ENCODE peak calls at places on chromosomes 1 and 21, in eight cellular contexts. P, U, V, W, R, H, G and X are unnamed samples.

GRCh38 chr1:162578071-162578705 is 16.7 kb downstream of the UAP1 start:
- DNase-seq in R (no peak), U (no peak), G (no peak), P (no peak), W (no peak), H (no peak), V (no peak), X (no peak)

GRCh38 chr1:26035959-26036755 is 9.8 kb downstream of the SLC30A2 start:
- DNase-seq in W (peak), P (peak), H (peak), V (peak), R (peak), U (peak), G (peak), X (no peak)

GRCh38 chr1:88104886-88105285 is 579.2 kb upstream of the PKN2 start:
- DNase-seq in W (no peak), H (no peak), U (no peak), R (no peak), P (no peak), G (no peak), V (no peak), X (no peak)

GRCh38 chr1:116391207-116391606 is 18.2 kb downstream of the ATP1A1 start:
- DNase-seq in U (no peak), G (no peak), P (no peak), V (no peak), W (no peak), H (no peak), R (no peak), X (no peak)

GRCh38 chr1:165011947-165012346 is 344.6 kb downstream of the LMX1A start:
- DNase-seq in R (no peak), H (no peak), G (no peak), U (no peak), P (no peak), W (no peak), V (no peak), X (no peak)

GRCh38 chr1:77095231-77095630 is 124.0 kb downstream of the PIGK start:
- DNase-seq in G (no peak), P (no peak), R (peak), W (no peak), V (no peak), H (no peak), U (no peak), X (no peak)

GRCh38 chr1:80450711-80451110 is 1350.0 kb upstream of the ADGRL2 start:
- DNase-seq in P (no peak), H (no peak), V (no peak), R (no peak), W (no peak), G (no peak), U (no peak), X (no peak)

GRCh38 chr21:43585514-43585913 is 73.8 kb downstream of the HSF2BP start:
- DNase-seq in R (no peak), P (no peak), V (no peak), U (no peak), W (no peak), H (no peak), G (no peak), X (no peak)

GRCh38 chr1:85661767-85662166 is 46.5 kb downstream of the ZNHIT6 start:
- DNase-seq in P (no peak), U (no peak), W (no peak), V (no peak), R (no peak), G (no peak), H (no peak), X (no peak)

GRCh38 chr1:53807916-53808315 is 30.2 kb downstream of the NDC1 start:
- DNase-seq in G (no peak), R (no peak), W (no peak), P (peak), U (no peak), H (no peak), V (no peak), X (peak)

GRCh38 chr1:45569962-45570581 is 13.8 kb upstream of the NASP start:
- DNase-seq in U (no peak), H (peak), V (peak), G (peak), R (peak), W (peak), P (peak), X (peak)

GRCh38 chr1:78225153-78225552 is 179.4 kb downstream of the GIPC2 start:
- DNase-seq in G (no peak), H (no peak), V (no peak), U (no peak), P (no peak), R (no peak), W (no peak), X (no peak)

GRCh38 chr1:205914730-205915129 is 28.5 kb downstream of the SLC26A9 start:
- DNase-seq in U (no peak), R (no peak), W (no peak), P (no peak), G (no peak), H (no peak), V (no peak), X (no peak)

GRCh38 chr1:225454067-225454618 is 26.3 kb upstream of the LBR start:
- DNase-seq in G (no peak), V (no peak), P (peak), U (no peak), H (no peak), R (peak), W (no peak), X (no peak)

GRCh38 chr1:37605061-37605650 is 9.4 kb upstream of the GNL2 start:
- DNase-seq in W (no peak), G (no peak), V (no peak), U (no peak), P (no peak), R (no peak), H (no peak), X (no peak)

GRCh38 chr1:155081472-155082300 is 3.0 kb downstream of the EFNA3 start:
- DNase-seq in V (no peak), U (peak), R (no peak), H (no peak), G (no peak), P (no peak), W (no peak), X (no peak)

GRCh38 chr21:32914424-32915070 is 111.2 kb upstream of the OLIG2 start:
- DNase-seq in G (no peak), R (no peak), P (no peak), U (no peak), W (no peak), H (no peak), V (no peak), X (no peak)

GRCh38 chr21:46058339-46059145 is 39.4 kb upstream of the COL6A2 start:
- DNase-seq in V (no peak), U (peak), W (no peak), G (no peak), R (no peak), H (no peak), P (no peak), X (no peak)

GRCh38 chr1:14318830-14319229 is 279.7 kb upstream of the KAZN start:
- DNase-seq in P (no peak), G (no peak), R (no peak), W (no peak), H (no peak), V (no peak), U (no peak), X (no peak)

GRCh38 chr21:39637971-39638628 is 25.4 kb downstream of the B3GALT5 start:
- DNase-seq in W (no peak), V (no peak), U (no peak), R (no peak), P (no peak), H (no peak), G (no peak), X (no peak)

GRCh38 chr1:203593723-203594122 is 32.9 kb upstream of the ATP2B4 start:
- DNase-seq in W (peak), P (peak), R (no peak), U (no peak), G (no peak), H (peak), V (peak), X (no peak)

GRCh38 chr1:70044832-70045231 is 160.5 kb downstream of the LRRC40 start:
- DNase-seq in P (peak), V (no peak), W (no peak), U (no peak), G (no peak), H (no peak), R (no peak), X (peak)